ENCODE peak calls at places on chromosome 14, in four cellular contexts. R is keratinocyte, G is kidney, Y is dorsolateral prefrontal cortex. S is an unnamed sample.

GRCh38 chr14:90034835-90035525 is 26.8 kb upstream of the KCNK13 start:
- DNase-seq in R (no peak), G (no peak), Y (no peak), S (no peak)

GRCh38 chr14:24224618-24225071 is 7.5 kb downstream of the NEDD8 start:
- DNase-seq in R (no peak), G (no peak), Y (no peak), S (no peak)

GRCh38 chr14:75132374-75133086 is 5.7 kb upstream of the NEK9 start:
- DNase-seq in R (peak; percentile 35), G (no peak), Y (no peak), S (peak; percentile 42)

GRCh38 chr14:91910201-91910600 is 37.3 kb downstream of the FBLN5 start:
- DNase-seq in R (no peak), G (no peak), Y (no peak), S (no peak)

GRCh38 chr14:87250992-87251391 is 742.0 kb downstream of the GALC start:
- DNase-seq in R (no peak), G (no peak), Y (no peak), S (no peak)

GRCh38 chr14:92848941-92849340 is 54.8 kb downstream of the GOLGA5 start:
- DNase-seq in R (no peak), G (no peak), Y (no peak), S (no peak)

GRCh38 chr14:100857923-100858837 is 32.3 kb downstream of the MEG3 start:
- DNase-seq in R (no peak), G (peak; percentile 36), Y (no peak), S (no peak)

GRCh38 chr14:104343690-104344640 is 205.6 kb downstream of the KIF26A start:
- DNase-seq in R (no peak), G (no peak), Y (peak; percentile 22), S (no peak)

GRCh38 chr14:63982629-63983028 is 129.8 kb downstream of the SYNE2 start:
- DNase-seq in R (no peak), G (no peak), Y (no peak), S (no peak)

GRCh38 chr14:26917086-26917485 is 319.3 kb upstream of the NOVA1 start:
- DNase-seq in R (no peak), G (no peak), Y (no peak), S (no peak)
- TF ChIP-seq CTCF in R (no peak), G (peak; percentile 26), Y (peak; percentile 28), S (no peak)

DNA sequence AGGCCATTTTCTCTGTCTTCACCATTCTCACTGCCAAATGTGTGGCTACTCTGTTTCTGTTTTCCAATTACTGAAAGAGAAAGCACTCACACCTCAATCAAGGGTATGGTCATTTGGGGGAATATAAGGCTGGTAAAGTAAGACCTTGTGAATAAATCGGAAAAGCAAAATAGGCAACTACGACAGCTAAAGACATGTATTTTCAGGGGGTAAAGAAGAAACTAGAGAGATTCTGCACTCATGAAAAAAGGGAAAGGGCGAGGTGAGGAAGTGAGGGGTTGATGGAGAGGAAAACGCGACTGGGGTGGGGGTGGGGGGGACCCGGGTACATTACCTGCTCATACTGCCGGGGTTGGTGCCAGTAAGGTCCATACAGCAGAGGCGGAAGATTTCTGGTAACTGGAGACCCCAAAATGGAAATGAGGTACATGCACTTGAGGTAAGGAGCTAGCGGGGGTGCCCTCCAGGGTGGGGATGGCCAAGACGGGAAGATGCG is 19.3 kb downstream of the CHD8 start:
- DNase-seq in R (no peak), G (no peak), Y (no peak), S (peak; percentile 34)
- H3K27ac ChIP-seq in R (peak overlapping the region; percentile 94), G (peak overlapping the region; percentile 48), Y (peak overlapping the region; percentile 42), S (peak overlapping the region; percentile 82)

GRCh38 chr14:73287071-73287470 is 49.8 kb downstream of the PAPLN start:
- DNase-seq in R (no peak), G (no peak), Y (no peak), S (no peak)

GRCh38 chr14:73280903-73281302 is 43.6 kb downstream of the PAPLN start:
- DNase-seq in R (no peak), G (no peak), Y (no peak), S (no peak)

GRCh38 chr14:73285979-73286378 is 48.7 kb downstream of the PAPLN start:
- DNase-seq in R (no peak), G (no peak), Y (no peak), S (no peak)

GRCh38 chr14:73286598-73286997 is 49.3 kb downstream of the PAPLN start:
- DNase-seq in R (no peak), G (no peak), Y (no peak), S (no peak)

GRCh38 chr14:73283592-73284379 is 46.5 kb downstream of the PAPLN start:
- DNase-seq in R (no peak), G (no peak), Y (peak; percentile 40), S (no peak)
- TF ChIP-seq CTCF in R (peak; percentile 57), G (no peak), Y (peak; percentile 60), S (no peak)

GRCh38 chr14:69671365-69672050 is 60.1 kb downstream of the SUSD6 start:
- DNase-seq in R (no peak), G (no peak), Y (no peak), S (no peak)
- H3K27ac ChIP-seq in R (no peak overlapping the region), G (peak overlapping the region; percentile 66), Y (no peak overlapping the region), S (no peak overlapping the region)

GRCh38 chr14:60085085-60085484 is 6.6 kb upstream of the PCNX4 start:
- DNase-seq in R (no peak), G (no peak), Y (no peak), S (no peak)

GRCh38 chr14:60085693-60086092 is 6.0 kb upstream of the PCNX4 start:
- DNase-seq in R (no peak), G (no peak), Y (no peak), S (no peak)

GRCh38 chr14:60079723-60080122 is 12.0 kb upstream of the PCNX4 start:
- DNase-seq in R (no peak), G (no peak), Y (no peak), S (no peak)
- TF ChIP-seq CTCF in R (no peak), G (no peak), Y (no peak), S (no peak)

GRCh38 chr14:50977863-50978520 is 33.7 kb upstream of the PYGL start:
- DNase-seq in R (no peak), G (no peak), Y (no peak), S (no peak)

GRCh38 chr14:50974118-50974517 is 29.8 kb upstream of the PYGL start:
- DNase-seq in R (no peak), G (no peak), Y (no peak), S (no peak)

GRCh38 chr14:50978888-50979287 is 34.6 kb upstream of the PYGL start:
- DNase-seq in R (no peak), G (no peak), Y (no peak), S (no peak)

GRCh38 chr14:50980451-50980850 is 36.2 kb upstream of the PYGL start:
- DNase-seq in R (no peak), G (no peak), Y (no peak), S (no peak)

GRCh38 chr14:50978521-50978871 is 34.2 kb upstream of the PYGL start:
- DNase-seq in R (no peak), G (no peak), Y (no peak), S (no peak)
- H3K27ac ChIP-seq in R (no peak overlapping the region), G (no peak overlapping the region), Y (no peak overlapping the region), S (no peak overlapping the region)

DNA sequence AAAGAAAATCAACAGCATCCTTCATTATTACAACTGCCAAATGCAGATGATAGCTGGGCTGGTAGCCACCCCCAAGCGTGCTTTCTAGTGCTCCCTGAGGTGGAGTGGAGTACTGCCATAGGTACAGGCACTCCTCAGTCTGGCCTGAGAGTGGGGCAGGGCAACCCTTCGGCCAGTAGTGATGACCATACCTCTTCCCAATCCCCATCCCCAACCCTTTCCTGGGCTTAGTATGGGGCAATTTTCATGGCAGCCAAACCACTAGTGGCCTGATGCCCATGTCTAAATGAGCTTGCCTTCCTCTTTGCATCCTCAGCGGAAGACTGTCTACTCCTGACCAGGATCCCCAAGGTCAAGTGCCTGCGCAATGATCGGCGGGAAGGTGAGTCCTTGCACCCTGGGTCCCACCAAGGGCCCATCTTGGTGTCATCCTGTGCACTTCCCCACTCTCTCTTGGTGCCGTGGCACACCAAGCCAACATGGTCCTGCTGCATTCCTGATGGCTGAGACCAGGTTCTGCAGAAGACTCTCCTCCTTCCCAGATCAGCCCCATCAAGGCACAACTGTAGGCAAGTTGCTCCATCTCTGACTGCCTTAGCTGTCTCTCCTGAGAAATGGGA is 65.8 kb downstream of the GALNT16 start:
- DNase-seq in R (no peak), G (no peak), Y (no peak), S (no peak)
- TF ChIP-seq CTCF in R (no peak), G (no peak), Y (no peak), S (no peak)

GRCh38 chr14:69262516-69262915 is 2.6 kb downstream of the GALNT16 start:
- DNase-seq in R (no peak), G (no peak), Y (no peak), S (no peak)

GRCh38 chr14:69260979-69261605 is 1.1 kb downstream of the GALNT16 start:
- DNase-seq in R (no peak), G (peak; percentile 77), Y (no peak), S (no peak)

GRCh38 chr14:69263771-69264170 is 3.8 kb downstream of the GALNT16 start:
- DNase-seq in R (no peak), G (no peak), Y (no peak), S (no peak)

GRCh38 chr14:69261761-69262331 is 1.9 kb downstream of the GALNT16 start:
- DNase-seq in R (no peak), G (no peak), Y (no peak), S (no peak)

GRCh38 chr14:69263364-69263763 is 3.4 kb downstream of the GALNT16 start:
- DNase-seq in R (no peak), G (no peak), Y (no peak), S (no peak)
- H3K27ac ChIP-seq in R (no peak overlapping the region), G (no peak overlapping the region), Y (no peak overlapping the region), S (no peak overlapping the region)